ENCODE peak calls at places on chromosomes 5 and 9, in ten cellular contexts. One of them, this sample, is unnamed.

GRCh38 chr9:107548298-107549142 is 59.0 kb upstream of the KLF4 start:
- DNase-seq in NCI-H510A treated with DMSO at 0.1 percent for 48 hours: no peak
- DNase-seq in hippocampal formation: no peak
- DNase-seq in AG09309: peak; percentile 92
- DNase-seq in ovary: peak; percentile 11
- DNase-seq in mucosa of descending colon: no peak
- DNase-seq in astrocyte of the spinal cord: peak; percentile 95
- DNase-seq in H9: no peak
- DNase-seq in naive thymus-derived CD8-positive, alpha-beta T cell: no peak
- DNase-seq in nucleus accumbens: no peak
- DNase-seq in this sample: peak; percentile 92

GRCh38 chr5:93100433-93100832 is 480.6 kb downstream of the NR2F1-AS1 start:
- DNase-seq in NCI-H510A treated with DMSO at 0.1 percent for 48 hours: no peak
- DNase-seq in hippocampal formation: no peak
- DNase-seq in AG09309: peak; percentile 68
- DNase-seq in ovary: no peak
- DNase-seq in mucosa of descending colon: no peak
- DNase-seq in astrocyte of the spinal cord: peak; percentile 80
- DNase-seq in H9: no peak
- DNase-seq in naive thymus-derived CD8-positive, alpha-beta T cell: no peak
- DNase-seq in nucleus accumbens: no peak
- DNase-seq in this sample: peak; percentile 76

GRCh38 chr9:89635816-89636215 is 31.0 kb downstream of the GADD45G start:
- DNase-seq in NCI-H510A treated with DMSO at 0.1 percent for 48 hours: no peak
- DNase-seq in hippocampal formation: no peak
- DNase-seq in AG09309: no peak
- DNase-seq in ovary: no peak
- DNase-seq in mucosa of descending colon: no peak
- DNase-seq in astrocyte of the spinal cord: peak; percentile 24
- DNase-seq in H9: no peak
- DNase-seq in naive thymus-derived CD8-positive, alpha-beta T cell: no peak
- DNase-seq in nucleus accumbens: no peak
- DNase-seq in this sample: peak; percentile 38

GRCh38 chr5:172166030-172166429 is 22.0 kb downstream of the STK10 start:
- DNase-seq in NCI-H510A treated with DMSO at 0.1 percent for 48 hours: no peak
- DNase-seq in hippocampal formation: no peak
- DNase-seq in AG09309: no peak
- DNase-seq in ovary: no peak
- DNase-seq in mucosa of descending colon: no peak
- DNase-seq in astrocyte of the spinal cord: no peak
- DNase-seq in H9: no peak
- DNase-seq in naive thymus-derived CD8-positive, alpha-beta T cell: no peak
- DNase-seq in nucleus accumbens: no peak
- DNase-seq in this sample: no peak

GRCh38 chr5:55227738-55228430 is 769 bp upstream of the MCIDAS start:
- DNase-seq in NCI-H510A treated with DMSO at 0.1 percent for 48 hours: no peak
- DNase-seq in hippocampal formation: no peak
- DNase-seq in AG09309: no peak
- DNase-seq in ovary: no peak
- DNase-seq in mucosa of descending colon: no peak
- DNase-seq in astrocyte of the spinal cord: no peak
- DNase-seq in H9: no peak
- DNase-seq in naive thymus-derived CD8-positive, alpha-beta T cell: no peak
- DNase-seq in nucleus accumbens: no peak
- DNase-seq in this sample: no peak

GRCh38 chr5:141369994-141370848 is at the start of gene PCDHGB3:
- DNase-seq in NCI-H510A treated with DMSO at 0.1 percent for 48 hours: no peak
- DNase-seq in hippocampal formation: no peak
- DNase-seq in AG09309: no peak
- DNase-seq in ovary: no peak
- DNase-seq in mucosa of descending colon: peak; percentile 46
- DNase-seq in astrocyte of the spinal cord: peak; percentile 68
- DNase-seq in H9: peak; percentile 32
- DNase-seq in naive thymus-derived CD8-positive, alpha-beta T cell: peak; percentile 22
- DNase-seq in nucleus accumbens: no peak
- DNase-seq in this sample: peak; percentile 7

GRCh38 chr5:152437861-152438260 is 32.8 kb upstream of the NMUR2 start:
- DNase-seq in NCI-H510A treated with DMSO at 0.1 percent for 48 hours: no peak
- DNase-seq in hippocampal formation: no peak
- DNase-seq in AG09309: no peak
- DNase-seq in ovary: no peak
- DNase-seq in mucosa of descending colon: no peak
- DNase-seq in astrocyte of the spinal cord: no peak
- DNase-seq in H9: peak; percentile 32
- DNase-seq in naive thymus-derived CD8-positive, alpha-beta T cell: no peak
- DNase-seq in nucleus accumbens: no peak
- DNase-seq in this sample: no peak

GRCh38 chr9:37916471-37917314 is 12.8 kb upstream of the SLC25A51 start:
- DNase-seq in NCI-H510A treated with DMSO at 0.1 percent for 48 hours: no peak
- DNase-seq in hippocampal formation: peak; percentile 38
- DNase-seq in AG09309: no peak
- DNase-seq in ovary: peak; percentile 34
- DNase-seq in mucosa of descending colon: no peak
- DNase-seq in astrocyte of the spinal cord: no peak
- DNase-seq in H9: no peak
- DNase-seq in naive thymus-derived CD8-positive, alpha-beta T cell: no peak
- DNase-seq in nucleus accumbens: no peak
- DNase-seq in this sample: no peak

GRCh38 chr5:85893996-85894395 is 723.7 kb upstream of the COX7C start:
- DNase-seq in NCI-H510A treated with DMSO at 0.1 percent for 48 hours: no peak
- DNase-seq in hippocampal formation: no peak
- DNase-seq in AG09309: no peak
- DNase-seq in ovary: no peak
- DNase-seq in mucosa of descending colon: no peak
- DNase-seq in astrocyte of the spinal cord: no peak
- DNase-seq in H9: no peak
- DNase-seq in naive thymus-derived CD8-positive, alpha-beta T cell: no peak
- DNase-seq in nucleus accumbens: no peak
- DNase-seq in this sample: no peak

GRCh38 chr5:1279443-1280151 is 15.3 kb downstream of the TERT start:
- DNase-seq in NCI-H510A treated with DMSO at 0.1 percent for 48 hours: no peak
- DNase-seq in hippocampal formation: no peak
- DNase-seq in AG09309: no peak
- DNase-seq in ovary: no peak
- DNase-seq in mucosa of descending colon: peak; percentile 6
- DNase-seq in astrocyte of the spinal cord: no peak
- DNase-seq in H9: no peak
- DNase-seq in naive thymus-derived CD8-positive, alpha-beta T cell: no peak
- DNase-seq in nucleus accumbens: no peak
- DNase-seq in this sample: no peak

GRCh38 chr9:35996358-35996970 is 38.5 kb upstream of the OR2S2 start:
- DNase-seq in NCI-H510A treated with DMSO at 0.1 percent for 48 hours: no peak
- DNase-seq in hippocampal formation: no peak
- DNase-seq in AG09309: no peak
- DNase-seq in ovary: no peak
- DNase-seq in mucosa of descending colon: no peak
- DNase-seq in astrocyte of the spinal cord: peak; percentile 35
- DNase-seq in H9: peak; percentile 42
- DNase-seq in naive thymus-derived CD8-positive, alpha-beta T cell: no peak
- DNase-seq in nucleus accumbens: no peak
- DNase-seq in this sample: peak; percentile 19

GRCh38 chr5:178340637-178341036 is 108.0 kb upstream of the PHYKPL start:
- DNase-seq in NCI-H510A treated with DMSO at 0.1 percent for 48 hours: no peak
- DNase-seq in hippocampal formation: no peak
- DNase-seq in AG09309: no peak
- DNase-seq in ovary: no peak
- DNase-seq in mucosa of descending colon: no peak
- DNase-seq in astrocyte of the spinal cord: no peak
- DNase-seq in H9: no peak
- DNase-seq in naive thymus-derived CD8-positive, alpha-beta T cell: no peak
- DNase-seq in nucleus accumbens: no peak
- DNase-seq in this sample: no peak

GRCh38 chr5:179239256-179240135 is 105.8 kb downstream of the ADAMTS2 start:
- DNase-seq in NCI-H510A treated with DMSO at 0.1 percent for 48 hours: no peak
- DNase-seq in hippocampal formation: no peak
- DNase-seq in AG09309: no peak
- DNase-seq in ovary: no peak
- DNase-seq in mucosa of descending colon: no peak
- DNase-seq in astrocyte of the spinal cord: no peak
- DNase-seq in H9: peak; percentile 13
- DNase-seq in naive thymus-derived CD8-positive, alpha-beta T cell: no peak
- DNase-seq in nucleus accumbens: no peak
- DNase-seq in this sample: no peak

GRCh38 chr5:33649801-33650482 is 209.2 kb downstream of the TARS1 start:
- DNase-seq in NCI-H510A treated with DMSO at 0.1 percent for 48 hours: no peak
- DNase-seq in hippocampal formation: no peak
- DNase-seq in AG09309: peak; percentile 65
- DNase-seq in ovary: no peak
- DNase-seq in mucosa of descending colon: no peak
- DNase-seq in astrocyte of the spinal cord: peak; percentile 95
- DNase-seq in H9: no peak
- DNase-seq in naive thymus-derived CD8-positive, alpha-beta T cell: no peak
- DNase-seq in nucleus accumbens: no peak
- DNase-seq in this sample: peak; percentile 84

GRCh38 chr9:126939821-126940221 is 25.2 kb downstream of the RALGPS1 start:
- DNase-seq in NCI-H510A treated with DMSO at 0.1 percent for 48 hours: no peak
- DNase-seq in hippocampal formation: no peak
- DNase-seq in AG09309: no peak
- DNase-seq in ovary: no peak
- DNase-seq in mucosa of descending colon: no peak
- DNase-seq in astrocyte of the spinal cord: no peak
- DNase-seq in H9: no peak
- DNase-seq in naive thymus-derived CD8-positive, alpha-beta T cell: no peak
- DNase-seq in nucleus accumbens: no peak
- DNase-seq in this sample: peak; percentile 76

GRCh38 chr5:141597394-141597793 is 21.4 kb downstream of the DIAPH1 start:
- DNase-seq in NCI-H510A treated with DMSO at 0.1 percent for 48 hours: no peak
- DNase-seq in hippocampal formation: no peak
- DNase-seq in AG09309: no peak
- DNase-seq in ovary: no peak
- DNase-seq in mucosa of descending colon: no peak
- DNase-seq in astrocyte of the spinal cord: no peak
- DNase-seq in H9: no peak
- DNase-seq in naive thymus-derived CD8-positive, alpha-beta T cell: no peak
- DNase-seq in nucleus accumbens: no peak
- DNase-seq in this sample: no peak

GRCh38 chr5:55731848-55732247 is 6.0 kb upstream of the DDX4 start:
- DNase-seq in NCI-H510A treated with DMSO at 0.1 percent for 48 hours: no peak
- DNase-seq in hippocampal formation: no peak
- DNase-seq in AG09309: no peak
- DNase-seq in ovary: no peak
- DNase-seq in mucosa of descending colon: no peak
- DNase-seq in astrocyte of the spinal cord: no peak
- DNase-seq in H9: no peak
- DNase-seq in naive thymus-derived CD8-positive, alpha-beta T cell: no peak
- DNase-seq in nucleus accumbens: no peak
- DNase-seq in this sample: no peak

GRCh38 chr5:161546463-161547301 is at the start of gene GABRB2:
- DNase-seq in NCI-H510A treated with DMSO at 0.1 percent for 48 hours: peak; percentile 47
- DNase-seq in hippocampal formation: peak; percentile 46
- DNase-seq in AG09309: no peak
- DNase-seq in ovary: no peak
- DNase-seq in mucosa of descending colon: peak; percentile 75
- DNase-seq in astrocyte of the spinal cord: peak; percentile 60
- DNase-seq in H9: peak; percentile 45
- DNase-seq in naive thymus-derived CD8-positive, alpha-beta T cell: no peak
- DNase-seq in nucleus accumbens: peak; percentile 57
- DNase-seq in this sample: peak; percentile 36

GRCh38 chr5:78621269-78621871 is 27.2 kb downstream of the LHFPL2 start:
- DNase-seq in NCI-H510A treated with DMSO at 0.1 percent for 48 hours: peak; percentile 32
- DNase-seq in hippocampal formation: no peak
- DNase-seq in AG09309: no peak
- DNase-seq in ovary: no peak
- DNase-seq in mucosa of descending colon: no peak
- DNase-seq in astrocyte of the spinal cord: peak; percentile 31
- DNase-seq in H9: no peak
- DNase-seq in naive thymus-derived CD8-positive, alpha-beta T cell: no peak
- DNase-seq in nucleus accumbens: no peak
- DNase-seq in this sample: no peak

GRCh38 chr5:36901856-36902255 is 25.3 kb downstream of the NIPBL start:
- DNase-seq in NCI-H510A treated with DMSO at 0.1 percent for 48 hours: no peak
- DNase-seq in hippocampal formation: no peak
- DNase-seq in AG09309: no peak
- DNase-seq in ovary: no peak
- DNase-seq in mucosa of descending colon: no peak
- DNase-seq in astrocyte of the spinal cord: no peak
- DNase-seq in H9: no peak
- DNase-seq in naive thymus-derived CD8-positive, alpha-beta T cell: no peak
- DNase-seq in nucleus accumbens: no peak
- DNase-seq in this sample: no peak

GRCh38 chr5:94693845-94694370 is 75.4 kb downstream of the SLF1 start:
- DNase-seq in NCI-H510A treated with DMSO at 0.1 percent for 48 hours: no peak
- DNase-seq in hippocampal formation: no peak
- DNase-seq in AG09309: no peak
- DNase-seq in ovary: no peak
- DNase-seq in mucosa of descending colon: no peak
- DNase-seq in astrocyte of the spinal cord: no peak
- DNase-seq in H9: no peak
- DNase-seq in naive thymus-derived CD8-positive, alpha-beta T cell: no peak
- DNase-seq in nucleus accumbens: no peak
- DNase-seq in this sample: no peak

GRCh38 chr5:117296872-117297271 is 722.2 kb upstream of the SEMA6A start:
- DNase-seq in NCI-H510A treated with DMSO at 0.1 percent for 48 hours: no peak
- DNase-seq in hippocampal formation: no peak
- DNase-seq in AG09309: no peak
- DNase-seq in ovary: no peak
- DNase-seq in mucosa of descending colon: no peak
- DNase-seq in astrocyte of the spinal cord: no peak
- DNase-seq in H9: no peak
- DNase-seq in naive thymus-derived CD8-positive, alpha-beta T cell: no peak
- DNase-seq in nucleus accumbens: no peak
- DNase-seq in this sample: no peak

This sample was measured in renal cortical epithelial cell.